ENCODE peak calls at places on chromosomes 3 and 15, in four cellular contexts. Y is kidney tubule cell; X is hypothalamus; A is stimulated activated CD4-positive, alpha-beta T cell treated with anti-CD3 and anti-CD28 coated beads, Interleukin-1b, Interleukin-23, amount 100 ng/mL, for 24 hours. E is an unnamed sample.

GRCh38 chr15:69823223-69823907 is 274.4 kb downstream of the TLE3 start:
- DNase-seq in Y (peak), X (no peak), A (no peak), E (peak)

GRCh38 chr3:166986000-166986399 is 394.1 kb downstream of the ZBBX start:
- DNase-seq in Y (no peak), X (no peak), A (no peak), E (no peak)

GRCh38 chr3:47443611-47443995 is 32.1 kb downstream of the SCAP start:
- DNase-seq in Y (peak), X (no peak), A (no peak), E (no peak)

GRCh38 chr3:159762981-159763465 is 225.6 kb upstream of the IL12A start:
- DNase-seq in Y (peak), X (peak), A (no peak), E (peak)

GRCh38 chr15:90686435-90687218 is 30.5 kb upstream of the BLM start:
- DNase-seq in Y (no peak), X (no peak), A (no peak), E (no peak)

GRCh38 chr3:113697192-113698090 is 999 bp upstream of the USF3 start:
- DNase-seq in Y (peak), X (peak), A (no peak), E (peak)

GRCh38 chr3:179697933-179698332 is 45.1 kb downstream of the USP13 start:
- DNase-seq in Y (no peak), X (no peak), A (no peak), E (no peak)

GRCh38 chr3:81728766-81729544 is 32.5 kb downstream of the GBE1 start:
- DNase-seq in Y (peak), X (no peak), A (no peak), E (no peak)

GRCh38 chr3:99842826-99843589 is 25.3 kb downstream of the CMSS1 start:
- DNase-seq in Y (peak), X (no peak), A (no peak), E (no peak)

GRCh38 chr3:140342668-140343067 is 335.2 kb upstream of the TRIM42 start:
- DNase-seq in Y (no peak), X (no peak), A (no peak), E (no peak)

GRCh38 chr3:71523628-71524027 is 59.9 kb downstream of the FOXP1 start:
- DNase-seq in Y (no peak), X (no peak), A (no peak), E (no peak)

GRCh38 chr15:76196949-76197315 is 114.3 kb downstream of the ETFA start:
- DNase-seq in Y (no peak), X (peak), A (no peak), E (peak)

GRCh38 chr15:75646112-75646943 is 1.4 kb upstream of the SNX33 start:
- DNase-seq in Y (no peak), X (no peak), A (no peak), E (no peak)

GRCh38 chr3:69763458-69763857 is 24.2 kb downstream of the MITF start:
- DNase-seq in Y (peak), X (no peak), A (no peak), E (no peak)

GRCh38 chr3:172192830-172193415 is 153.5 kb downstream of the FNDC3B start:
- DNase-seq in Y (no peak), X (no peak), A (no peak), E (no peak)

GRCh38 chr15:79640206-79640605 is 208.1 kb downstream of the MINAR1 start:
- DNase-seq in Y (peak), X (no peak), A (no peak), E (no peak)

GRCh38 chr15:99704444-99704838 is 28.8 kb downstream of the LYSMD4 start:
- DNase-seq in Y (peak), X (no peak), A (no peak), E (no peak)

GRCh38 chr3:192835818-192836468 is 81.7 kb downstream of the MB21D2 start:
- DNase-seq in Y (peak), X (no peak), A (no peak), E (no peak)

GRCh38 chr3:170307998-170308398 is 49.5 kb upstream of the SKIL start:
- DNase-seq in Y (peak), X (no peak), A (no peak), E (no peak)

GRCh38 chr3:128970741-128971048 is 23.2 kb downstream of the CFAP92 start:
- DNase-seq in Y (no peak), X (no peak), A (no peak), E (no peak)

GRCh38 chr3:179615458-179616173 is 11.0 kb downstream of the NDUFB5 start:
- DNase-seq in Y (no peak), X (no peak), A (no peak), E (no peak)

GRCh38 chr3:50254577-50255250 is 14.2 kb upstream of the SEMA3B start:
- DNase-seq in Y (no peak), X (peak), A (no peak), E (no peak)

GRCh38 chr15:34616613-34617012 is 33.2 kb upstream of the GOLGA8B start:
- DNase-seq in Y (peak), X (no peak), A (no peak), E (peak)

GRCh38 chr15:62777657-62778056 is 264.9 kb upstream of the TPM1 start:
- DNase-seq in Y (peak), X (no peak), A (no peak), E (no peak)

GRCh38 chr3:48507256-48508061 is 3.5 kb upstream of the SHISA5 start:
- DNase-seq in Y (peak), X (no peak), A (peak), E (no peak)